ENCODE peak calls at places on chromosome 14, in seven cellular contexts. One of them, this sample, is unnamed.

GRCh38 chr14:50773632-50774541 is 57.1 kb downstream of the NIN start:
- DNase-seq in fibroblast of lung: peak; percentile 32
- DNase-seq in GM23248: peak; percentile 65
- DNase-seq in CD4-positive, alpha-beta memory T cell: no peak
- DNase-seq in tibial nerve: peak; percentile 63
- DNase-seq in H1: peak; percentile 89
- DNase-seq in suprapubic skin: no peak
- DNase-seq in this sample: peak; percentile 56

GRCh38 chr14:50089213-50089612 is 27.2 kb downstream of the VCPKMT start:
- DNase-seq in H1: no peak
- DNase-seq in GM23248: no peak
- DNase-seq in CD4-positive, alpha-beta memory T cell: no peak
- DNase-seq in suprapubic skin: no peak
- DNase-seq in tibial nerve: no peak
- DNase-seq in fibroblast of lung: no peak
- DNase-seq in this sample: no peak

GRCh38 chr14:55707365-55707804 is 127.4 kb downstream of the KTN1 start:
- DNase-seq in CD4-positive, alpha-beta memory T cell: peak; percentile 22
- DNase-seq in suprapubic skin: no peak
- DNase-seq in GM23248: peak; percentile 78
- DNase-seq in fibroblast of lung: peak; percentile 60
- DNase-seq in tibial nerve: peak; percentile 17
- DNase-seq in H1: no peak
- DNase-seq in this sample: no peak

GRCh38 chr14:49240383-49240782 is 345.8 kb downstream of the RPS29 start:
- DNase-seq in GM23248: no peak
- DNase-seq in suprapubic skin: no peak
- DNase-seq in fibroblast of lung: no peak
- DNase-seq in CD4-positive, alpha-beta memory T cell: no peak
- DNase-seq in H1: no peak
- DNase-seq in tibial nerve: no peak
- DNase-seq in this sample: no peak

GRCh38 chr14:50308363-50308762 is 3.7 kb downstream of the L2HGDH start:
- DNase-seq in tibial nerve: no peak
- DNase-seq in GM23248: no peak
- DNase-seq in H1: no peak
- DNase-seq in CD4-positive, alpha-beta memory T cell: no peak
- DNase-seq in fibroblast of lung: peak; percentile 6
- DNase-seq in suprapubic skin: no peak
- DNase-seq in this sample: no peak

GRCh38 chr14:104450811-104451401 is 128.7 kb upstream of the C14orf180 start:
- DNase-seq in CD4-positive, alpha-beta memory T cell: no peak
- DNase-seq in suprapubic skin: peak; percentile 40
- DNase-seq in GM23248: no peak
- DNase-seq in tibial nerve: no peak
- DNase-seq in fibroblast of lung: no peak
- DNase-seq in H1: peak; percentile 22
- DNase-seq in this sample: no peak

GRCh38 chr14:85487215-85487614 is 42.7 kb upstream of the FLRT2 start:
- DNase-seq in CD4-positive, alpha-beta memory T cell: no peak
- DNase-seq in tibial nerve: no peak
- DNase-seq in H1: no peak
- DNase-seq in GM23248: peak; percentile 90
- DNase-seq in fibroblast of lung: peak; percentile 66
- DNase-seq in suprapubic skin: no peak
- DNase-seq in this sample: no peak

GRCh38 chr14:92753250-92753649 is 4.8 kb upstream of the LGMN start:
- DNase-seq in tibial nerve: no peak
- DNase-seq in fibroblast of lung: no peak
- DNase-seq in suprapubic skin: no peak
- DNase-seq in GM23248: no peak
- DNase-seq in H1: no peak
- DNase-seq in CD4-positive, alpha-beta memory T cell: no peak
- DNase-seq in this sample: no peak

GRCh38 chr14:79764288-79764687 is 447.0 kb downstream of the DIO2 start:
- DNase-seq in tibial nerve: no peak
- DNase-seq in GM23248: no peak
- DNase-seq in suprapubic skin: no peak
- DNase-seq in CD4-positive, alpha-beta memory T cell: no peak
- DNase-seq in fibroblast of lung: no peak
- DNase-seq in H1: no peak
- DNase-seq in this sample: no peak

GRCh38 chr14:40197344-40197743 is 765.1 kb upstream of the FBXO33 start:
- DNase-seq in GM23248: no peak
- DNase-seq in fibroblast of lung: peak; percentile 21
- DNase-seq in suprapubic skin: no peak
- DNase-seq in tibial nerve: no peak
- DNase-seq in H1: no peak
- DNase-seq in CD4-positive, alpha-beta memory T cell: no peak
- DNase-seq in this sample: no peak

GRCh38 chr14:75636100-75636692 is 24.5 kb downstream of the ERG28 start:
- DNase-seq in suprapubic skin: no peak
- DNase-seq in GM23248: peak; percentile 55
- DNase-seq in CD4-positive, alpha-beta memory T cell: no peak
- DNase-seq in fibroblast of lung: peak; percentile 70
- DNase-seq in tibial nerve: no peak
- DNase-seq in H1: no peak
- DNase-seq in this sample: no peak

GRCh38 chr14:101891471-101891870 is 72.9 kb upstream of the DYNC1H1 start:
- DNase-seq in fibroblast of lung: no peak
- DNase-seq in CD4-positive, alpha-beta memory T cell: no peak
- DNase-seq in suprapubic skin: no peak
- DNase-seq in H1: no peak
- DNase-seq in GM23248: no peak
- DNase-seq in tibial nerve: no peak
- DNase-seq in this sample: no peak

GRCh38 chr14:89841855-89842254 is 112.7 kb downstream of the EFCAB11 start:
- DNase-seq in suprapubic skin: no peak
- DNase-seq in GM23248: no peak
- DNase-seq in tibial nerve: no peak
- DNase-seq in CD4-positive, alpha-beta memory T cell: no peak
- DNase-seq in fibroblast of lung: no peak
- DNase-seq in H1: no peak
- DNase-seq in this sample: no peak

GRCh38 chr14:103388664-103389063 is 3.4 kb downstream of the MARK3 start:
- DNase-seq in GM23248: no peak
- DNase-seq in CD4-positive, alpha-beta memory T cell: no peak
- DNase-seq in suprapubic skin: no peak
- DNase-seq in H1: no peak
- DNase-seq in fibroblast of lung: no peak
- DNase-seq in tibial nerve: no peak
- DNase-seq in this sample: no peak

GRCh38 chr14:103384450-103385152 is 614 bp upstream of the MARK3 start:
- DNase-seq in suprapubic skin: peak; percentile 74
- DNase-seq in CD4-positive, alpha-beta memory T cell: no peak
- DNase-seq in fibroblast of lung: no peak
- DNase-seq in H1: no peak
- DNase-seq in tibial nerve: no peak
- DNase-seq in GM23248: peak; percentile 15
- DNase-seq in this sample: no peak

GRCh38 chr14:103385994-103386491 is 828 bp downstream of the MARK3 start:
- DNase-seq in H1: no peak
- DNase-seq in tibial nerve: peak; percentile 30
- DNase-seq in fibroblast of lung: peak; percentile 25
- DNase-seq in GM23248: peak; percentile 78
- DNase-seq in suprapubic skin: peak; percentile 70
- DNase-seq in CD4-positive, alpha-beta memory T cell: peak; percentile 28
- DNase-seq in this sample: peak; percentile 42

GRCh38 chr14:103385153-103385993 is at the start of gene MARK3:
- DNase-seq in GM23248: peak; percentile 100
- DNase-seq in CD4-positive, alpha-beta memory T cell: peak; percentile 96
- DNase-seq in fibroblast of lung: peak; percentile 96
- DNase-seq in H1: peak; percentile 96
- DNase-seq in tibial nerve: peak; percentile 93
- DNase-seq in suprapubic skin: peak; percentile 98
- DNase-seq in this sample: peak; percentile 97

DNA sequence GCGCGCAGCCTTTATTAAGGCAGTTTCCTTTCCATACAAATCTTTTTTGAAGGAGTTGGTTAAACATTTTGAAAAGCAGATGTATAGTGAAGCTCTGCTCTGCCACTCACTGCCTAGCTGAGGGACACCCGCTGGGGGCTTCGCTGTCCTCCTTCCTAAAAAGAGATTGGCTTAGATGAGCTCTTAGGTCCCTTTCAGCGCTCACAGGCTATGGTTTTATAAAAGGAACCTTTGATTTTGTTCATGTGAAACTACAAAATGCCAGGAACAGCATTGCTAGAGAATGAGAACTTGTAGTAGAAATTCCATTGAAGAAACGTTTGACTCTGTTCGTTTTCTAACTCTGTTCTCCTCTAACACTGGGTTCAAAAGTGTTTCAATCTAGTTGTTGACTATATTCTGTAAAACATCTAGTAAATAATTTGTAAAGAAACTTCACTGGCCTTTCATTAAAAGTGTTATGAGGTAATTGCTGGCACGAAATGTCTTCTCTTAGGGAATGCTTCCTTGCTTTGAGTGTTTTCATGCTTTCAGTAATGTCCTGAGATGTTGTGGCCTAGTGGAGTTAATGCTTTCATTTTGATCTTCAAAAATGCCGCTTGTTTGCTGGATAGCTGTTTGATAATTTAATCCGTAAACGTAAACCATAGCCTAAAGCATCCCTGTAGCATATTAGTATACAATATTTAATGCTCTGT is 1.6 kb downstream of the MARK3 start:
- DNase-seq in H1: no peak
- DNase-seq in suprapubic skin: no peak
- DNase-seq in tibial nerve: no peak
- DNase-seq in CD4-positive, alpha-beta memory T cell: no peak
- DNase-seq in fibroblast of lung: peak; percentile 42
- DNase-seq in GM23248: peak; percentile 69
- DNase-seq in this sample: no peak
- H3K4me1 ChIP-seq in H1: peaks cover 8% of the 10 kb centered on the region
- H3K4me1 ChIP-seq in suprapubic skin: peaks cover 44% of the 10 kb centered on the region
- H3K4me1 ChIP-seq in tibial nerve: peaks cover 52% of the 10 kb centered on the region
- H3K4me1 ChIP-seq in CD4-positive, alpha-beta memory T cell: peaks cover 50% of the 10 kb centered on the region
- H3K4me1 ChIP-seq in fibroblast of lung: peaks cover 9% of the 10 kb centered on the region
- H3K4me1 ChIP-seq in GM23248: peaks cover 18% of the 10 kb centered on the region
- H3K4me1 ChIP-seq in this sample: peaks cover 7% of the 10 kb centered on the region

GRCh38 chr14:74358176-74358829 is 10.0 kb downstream of the VRTN start:
- DNase-seq in H1: no peak
- DNase-seq in suprapubic skin: no peak
- DNase-seq in tibial nerve: no peak
- DNase-seq in fibroblast of lung: no peak
- DNase-seq in GM23248: no peak
- DNase-seq in CD4-positive, alpha-beta memory T cell: no peak
- DNase-seq in this sample: no peak

GRCh38 chr14:74360163-74360562 is 11.9 kb downstream of the VRTN start:
- DNase-seq in GM23248: no peak
- DNase-seq in fibroblast of lung: no peak
- DNase-seq in H1: no peak
- DNase-seq in suprapubic skin: no peak
- DNase-seq in CD4-positive, alpha-beta memory T cell: no peak
- DNase-seq in tibial nerve: no peak
- DNase-seq in this sample: no peak

GRCh38 chr14:74362361-74362915 is 14.2 kb downstream of the VRTN start:
- DNase-seq in suprapubic skin: peak; percentile 87
- DNase-seq in CD4-positive, alpha-beta memory T cell: peak; percentile 55
- DNase-seq in H1: peak; percentile 96
- DNase-seq in fibroblast of lung: peak; percentile 49
- DNase-seq in GM23248: peak; percentile 87
- DNase-seq in tibial nerve: peak; percentile 91
- DNase-seq in this sample: peak; percentile 88

GRCh38 chr14:74357585-74357984 is 9.3 kb downstream of the VRTN start:
- DNase-seq in GM23248: no peak
- DNase-seq in H1: no peak
- DNase-seq in fibroblast of lung: no peak
- DNase-seq in CD4-positive, alpha-beta memory T cell: no peak
- DNase-seq in suprapubic skin: no peak
- DNase-seq in tibial nerve: no peak
- DNase-seq in this sample: no peak

DNA sequence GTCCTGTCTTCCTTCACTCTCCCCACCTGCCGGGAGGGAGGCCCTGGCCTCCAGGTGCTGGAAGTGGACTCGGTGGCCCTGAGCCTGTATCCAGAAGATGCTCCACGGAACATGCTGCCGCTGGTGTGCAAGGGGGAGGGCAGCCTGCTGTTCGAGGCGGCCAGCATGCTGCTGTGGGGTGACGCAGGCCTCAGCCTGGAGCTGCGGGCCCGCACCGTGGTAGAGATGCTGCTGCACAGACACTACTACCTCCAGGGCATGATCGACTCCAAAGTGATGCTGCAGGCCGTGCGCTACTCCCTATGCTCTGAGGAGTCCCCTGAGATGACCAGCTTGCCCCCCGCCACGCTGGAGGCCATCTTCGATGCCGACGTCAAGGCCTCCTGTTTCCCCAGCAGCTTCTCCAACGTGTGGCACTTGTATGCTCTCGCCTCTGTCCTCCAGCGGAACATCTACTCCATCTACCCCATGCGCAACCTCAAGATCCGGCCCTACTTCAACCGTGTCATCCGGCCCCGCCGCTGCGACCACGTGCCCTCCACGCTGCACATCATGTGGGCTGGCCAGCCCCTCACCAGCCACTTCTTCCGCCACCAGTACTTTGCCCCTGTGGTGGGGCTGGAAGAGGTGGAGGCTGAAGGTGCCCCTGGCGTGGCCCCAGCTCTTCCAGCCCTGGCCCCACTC is 8.8 kb downstream of the VRTN start:
- DNase-seq in tibial nerve: no peak
- DNase-seq in GM23248: no peak
- DNase-seq in CD4-positive, alpha-beta memory T cell: no peak
- DNase-seq in suprapubic skin: no peak
- DNase-seq in fibroblast of lung: no peak
- DNase-seq in H1: no peak
- DNase-seq in this sample: no peak
- H3K4me3 ChIP-seq in tibial nerve: no peak overlapping the region
- H3K4me3 ChIP-seq in GM23248: no peak overlapping the region
- H3K4me3 ChIP-seq in CD4-positive, alpha-beta memory T cell: no peak overlapping the region
- H3K4me3 ChIP-seq in suprapubic skin: no peak overlapping the region
- H3K4me3 ChIP-seq in fibroblast of lung: no peak overlapping the region
- H3K4me3 ChIP-seq in H1: no peak overlapping the region
- H3K4me3 ChIP-seq in this sample: no peak overlapping the region

GRCh38 chr14:22872833-22873520 is 1.4 kb downstream of the LRP10 start:
- DNase-seq in GM23248: no peak
- DNase-seq in tibial nerve: no peak
- DNase-seq in suprapubic skin: no peak
- DNase-seq in CD4-positive, alpha-beta memory T cell: no peak
- DNase-seq in H1: peak; percentile 48
- DNase-seq in fibroblast of lung: no peak
- DNase-seq in this sample: no peak
- H3K36me3 ChIP-seq in GM23248: peaks cover 22% of the 10 kb centered on the region
- H3K36me3 ChIP-seq in tibial nerve: peaks cover 49% of the 10 kb centered on the region
- H3K36me3 ChIP-seq in suprapubic skin: peaks cover 48% of the 10 kb centered on the region
- H3K36me3 ChIP-seq in CD4-positive, alpha-beta memory T cell: peaks cover 42% of the 10 kb centered on the region
- H3K36me3 ChIP-seq in H1: no peaks in the 10 kb centered on the region
- H3K36me3 ChIP-seq in fibroblast of lung: peaks cover 32% of the 10 kb centered on the region
- H3K36me3 ChIP-seq in this sample: peaks cover 7% of the 10 kb centered on the region

DNA sequence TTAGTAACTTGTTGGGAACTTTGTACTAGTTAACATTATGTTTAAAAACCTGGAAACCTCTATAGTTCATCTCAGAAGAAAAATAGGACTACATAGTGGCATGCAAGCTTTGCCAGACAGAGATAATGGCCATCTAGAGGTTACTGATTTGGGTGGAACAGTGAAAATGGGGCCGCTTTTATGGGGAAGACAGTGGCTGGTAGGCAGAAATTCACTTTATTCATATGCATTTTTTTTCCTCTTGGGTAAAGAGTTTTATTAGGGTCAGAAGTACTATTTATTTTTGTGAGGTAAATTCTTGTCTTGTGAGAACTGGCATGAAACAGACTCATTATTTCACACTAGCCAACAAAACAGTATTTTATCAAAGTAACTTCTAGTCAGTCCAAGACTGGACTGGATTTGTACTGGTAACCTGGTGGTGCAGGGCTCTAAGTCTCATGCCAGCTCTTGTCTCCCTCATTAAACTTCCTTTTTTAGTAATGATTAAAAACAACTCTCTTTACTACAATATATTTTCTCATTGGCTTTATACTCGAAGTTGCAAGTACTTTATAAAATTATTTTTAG is 345.8 kb downstream of the RAD51B start:
- DNase-seq in GM23248: no peak
- DNase-seq in fibroblast of lung: no peak
- DNase-seq in tibial nerve: no peak
- DNase-seq in H1: no peak
- DNase-seq in CD4-positive, alpha-beta memory T cell: no peak
- DNase-seq in suprapubic skin: no peak
- DNase-seq in this sample: no peak
- H3K4me1 ChIP-seq in GM23248: no peaks in the 10 kb centered on the region
- H3K4me1 ChIP-seq in fibroblast of lung: no peaks in the 10 kb centered on the region
- H3K4me1 ChIP-seq in tibial nerve: peaks cover 40% of the 10 kb centered on the region
- H3K4me1 ChIP-seq in H1: no peaks in the 10 kb centered on the region
- H3K4me1 ChIP-seq in CD4-positive, alpha-beta memory T cell: no peaks in the 10 kb centered on the region
- H3K4me1 ChIP-seq in suprapubic skin: peaks cover 24% of the 10 kb centered on the region
- H3K4me1 ChIP-seq in this sample: peaks cover 16% of the 10 kb centered on the region

This sample was measured in HAP-1.